ENCODE peak calls at places on chromosome 11, in ten cellular contexts. K, A, H, T, B, X, P, R, W and I are unnamed samples.

GRCh38 chr11:122187373-122188165 is 71.6 kb upstream of the BLID start:
- DNase-seq in P (no peak), W (no peak), X (no peak), R (no peak), H (no peak), T (no peak), B (no peak), K (no peak), A (no peak), I (no peak)

GRCh38 chr11:35424157-35424945 is 5.0 kb upstream of the SLC1A2 start:
- DNase-seq in A (no peak), T (no peak), R (no peak), H (no peak), X (no peak), B (no peak), P (no peak), W (no peak), K (no peak), I (no peak)

GRCh38 chr11:67303132-67303988 is at the start of gene SSH3:
- DNase-seq in H (peak; percentile 60), P (no peak), B (peak; percentile 25), T (peak; percentile 56), R (peak; percentile 16), W (no peak), X (peak; percentile 34), K (no peak), A (peak; percentile 81), I (peak; percentile 60)

GRCh38 chr11:32893091-32893946 is 708 bp downstream of the QSER1 start:
- DNase-seq in B (peak; percentile 77), R (peak; percentile 74), P (peak; percentile 21), W (peak; percentile 19), K (peak; percentile 56), A (no peak), X (peak; percentile 69), H (peak; percentile 79), T (peak; percentile 34), I (peak; percentile 72)

GRCh38 chr11:122306776-122307479 is 190.9 kb upstream of the BLID start:
- DNase-seq in K (no peak), P (no peak), T (no peak), B (no peak), H (no peak), R (no peak), W (no peak), X (no peak), A (no peak), I (no peak)

GRCh38 chr11:78212586-78213371 is 24.1 kb downstream of the USP35 start:
- DNase-seq in R (no peak), W (no peak), K (no peak), A (no peak), B (no peak), T (no peak), H (no peak), P (no peak), X (peak; percentile 29), I (no peak)

GRCh38 chr11:45967506-45967905 is 45.0 kb downstream of the LARGE2 start:
- DNase-seq in X (no peak), T (no peak), W (no peak), R (no peak), B (no peak), K (no peak), H (no peak), P (no peak), A (no peak), I (no peak)

GRCh38 chr11:33160147-33160546 is 1.1 kb downstream of the CSTF3 start:
- DNase-seq in W (no peak), H (no peak), B (peak; percentile 56), T (peak; percentile 43), K (no peak), X (no peak), P (no peak), R (no peak), A (peak; percentile 43), I (no peak)